ENCODE peak calls at places on chromosomes 5 and 9, in nine cellular contexts. B, F, Q, U, E, V, C, Z and X are unnamed samples.

GRCh38 chr9:121048618-121049017 is 1.5 kb downstream of the C5 start:
- DNase-seq in B (no peak), F (no peak), Q (no peak), U (no peak), E (no peak), V (no peak), C (no peak), Z (no peak), X (no peak)

GRCh38 chr5:127313847-127314473 is 23.4 kb downstream of the MEGF10 start:
- DNase-seq in B (peak), F (peak), Q (peak), U (peak), E (peak), V (peak), C (peak), Z (peak), X (peak)

GRCh38 chr9:37100317-37100716 is 20.1 kb upstream of the ZCCHC7 start:
- DNase-seq in B (no peak), F (no peak), Q (no peak), U (no peak), E (no peak), V (no peak), C (no peak), Z (no peak), X (no peak)

GRCh38 chr9:89621031-89621430 is 16.2 kb downstream of the GADD45G start:
- DNase-seq in B (no peak), F (no peak), Q (no peak), U (no peak), E (no peak), V (no peak), C (no peak), Z (no peak), X (no peak)

GRCh38 chr5:88826959-88827585 is 55.9 kb downstream of the MEF2C start:
- DNase-seq in B (peak), F (no peak), Q (peak), U (peak), E (no peak), V (peak), C (no peak), Z (peak), X (no peak)

GRCh38 chr5:14669975-14670374 is 5.5 kb downstream of the OTULIN start:
- DNase-seq in B (no peak), F (no peak), Q (no peak), U (no peak), E (peak), V (no peak), C (no peak), Z (no peak), X (no peak)

GRCh38 chr9:72315089-72315509 is 49.9 kb downstream of the ZFAND5 start:
- DNase-seq in B (peak), F (peak), Q (no peak), U (peak), E (no peak), V (peak), C (peak), Z (no peak), X (peak)

GRCh38 chr9:120110520-120110919 is 469.4 kb downstream of the CDK5RAP2 start:
- DNase-seq in B (no peak), F (no peak), Q (no peak), U (no peak), E (no peak), V (no peak), C (no peak), Z (no peak), X (no peak)

GRCh38 chr5:83554133-83554532 is 82.6 kb downstream of the VCAN start:
- DNase-seq in B (no peak), F (peak), Q (no peak), U (no peak), E (no peak), V (no peak), C (no peak), Z (no peak), X (no peak)

GRCh38 chr5:14168793-14169262 is 25.7 kb downstream of the TRIO start:
- DNase-seq in B (no peak), F (no peak), Q (no peak), U (no peak), E (peak), V (no peak), C (no peak), Z (no peak), X (no peak)

GRCh38 chr5:65624570-65625555 is at the start of the genes SHLD3 and TRAPPC13:
- DNase-seq in B (peak), F (peak), Q (peak), U (peak), E (peak), V (peak), C (peak), Z (peak), X (peak)

GRCh38 chr9:752201-752600 is 89.3 kb upstream of the DMRT1 start:
- DNase-seq in B (no peak), F (no peak), Q (no peak), U (no peak), E (no peak), V (no peak), C (no peak), Z (no peak), X (no peak)

GRCh38 chr9:122346478-122347347 is 24.1 kb upstream of the PTGS1 start:
- DNase-seq in B (peak), F (no peak), Q (no peak), U (peak), E (peak), V (peak), C (peak), Z (peak), X (peak)

GRCh38 chr9:37370282-37370681 is 52.2 kb upstream of the GRHPR start:
- DNase-seq in B (no peak), F (no peak), Q (no peak), U (no peak), E (no peak), V (no peak), C (no peak), Z (no peak), X (no peak)

GRCh38 chr5:129500101-129500500 is 40.0 kb downstream of the ADAMTS19 start:
- DNase-seq in B (no peak), F (no peak), Q (no peak), U (no peak), E (no peak), V (no peak), C (no peak), Z (no peak), X (no peak)

GRCh38 chr9:14992516-14992915 is 82.3 kb upstream of the FREM1 start:
- DNase-seq in B (no peak), F (no peak), Q (no peak), U (no peak), E (no peak), V (no peak), C (no peak), Z (no peak), X (no peak)

GRCh38 chr9:87635656-87636501 is 90.0 kb upstream of the CTSL start:
- DNase-seq in B (no peak), F (no peak), Q (no peak), U (no peak), E (no peak), V (no peak), C (no peak), Z (no peak), X (no peak)

GRCh38 chr9:96186601-96187011 is 115.4 kb downstream of the HSD17B3 start:
- DNase-seq in B (no peak), F (no peak), Q (no peak), U (peak), E (no peak), V (peak), C (no peak), Z (no peak), X (peak)

GRCh38 chr5:30937070-30937469 is 256.4 kb upstream of the CDH6 start:
- DNase-seq in B (no peak), F (no peak), Q (no peak), U (no peak), E (no peak), V (no peak), C (no peak), Z (no peak), X (no peak)

GRCh38 chr5:179558912-179559279 is 8.5 kb downstream of the RUFY1 start:
- DNase-seq in B (no peak), F (peak), Q (no peak), U (peak), E (peak), V (peak), C (no peak), Z (peak), X (peak)

GRCh38 chr5:116370886-116371285 is 203.7 kb downstream of the SEMA6A start:
- DNase-seq in B (no peak), F (no peak), Q (no peak), U (no peak), E (no peak), V (no peak), C (no peak), Z (no peak), X (no peak)

GRCh38 chr9:33263131-33263935 is 1.2 kb downstream of the BAG1 start:
- DNase-seq in B (peak), F (no peak), Q (no peak), U (peak), E (peak), V (no peak), C (no peak), Z (peak), X (peak)

GRCh38 chr9:110255417-110256141 is 728 bp downstream of the TXN start:
- DNase-seq in B (peak), F (peak), Q (no peak), U (peak), E (peak), V (peak), C (peak), Z (peak), X (peak)
- TF ChIP-seq POLR2A in B (peak), F (no peak), Q (no peak), U (no peak), E (peak), V (peak), C (no peak), Z (no peak), X (peak)

GRCh38 chr5:149434162-149435014 is 55.3 kb upstream of the IL17B start:
- DNase-seq in B (peak), F (peak), Q (no peak), U (peak), E (no peak), V (peak), C (peak), Z (no peak), X (peak)
- TF ChIP-seq POLR2A in B (peak), F (no peak), Q (no peak), U (no peak), E (no peak), V (peak), C (no peak), Z (no peak), X (no peak)

GRCh38 chr9:12861035-12861434 is 86.2 kb downstream of the LURAP1L start:
- DNase-seq in B (no peak), F (no peak), Q (no peak), U (no peak), E (no peak), V (peak), C (no peak), Z (no peak), X (no peak)
- TF ChIP-seq POLR2A in B (no peak), F (no peak), Q (no peak), U (no peak), E (no peak), V (no peak), C (no peak), Z (no peak), X (no peak)

DNA sequence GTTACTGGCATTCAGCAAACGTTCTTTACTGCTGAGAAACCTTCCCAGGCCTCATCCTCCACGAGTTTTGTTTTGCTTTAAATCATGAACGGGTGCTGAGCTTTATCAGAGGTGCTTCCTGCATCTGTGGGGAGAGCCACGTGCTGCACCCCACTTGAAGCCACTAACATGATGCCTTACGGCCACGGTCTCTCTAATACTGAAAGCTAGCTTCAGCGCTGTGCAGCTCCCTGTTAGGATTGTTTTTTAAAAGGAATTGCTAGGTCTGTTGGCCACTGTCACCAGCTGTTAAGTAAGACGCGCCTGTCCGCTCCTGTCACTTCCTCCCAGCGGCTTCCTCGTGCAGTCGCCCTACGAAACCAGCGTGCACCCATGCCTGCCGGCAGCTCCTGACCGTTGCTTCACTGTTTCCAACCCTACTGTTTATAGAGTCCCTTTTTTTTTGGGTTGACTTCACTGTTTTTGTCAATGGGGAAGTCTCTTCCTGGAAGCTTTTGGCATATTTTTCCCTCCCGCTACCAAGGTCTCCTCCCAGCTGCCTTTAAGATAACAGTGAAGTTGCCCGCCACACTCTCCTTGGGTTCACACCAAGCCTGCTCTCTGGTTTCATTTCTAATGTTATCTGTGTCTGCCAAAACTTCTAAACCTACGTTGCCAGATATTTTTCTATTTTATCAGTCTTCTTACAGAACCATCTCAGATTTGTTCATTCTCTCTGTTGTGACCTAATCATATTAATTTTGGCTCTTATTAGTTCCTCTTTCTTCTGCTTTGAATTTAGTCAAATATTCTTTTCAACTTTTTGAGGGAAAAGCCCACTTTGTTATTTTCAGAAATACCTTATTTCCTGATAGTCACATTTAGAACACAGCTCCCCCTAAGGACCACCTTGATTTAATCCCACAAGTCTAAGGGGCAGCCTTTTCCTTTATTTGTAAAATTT is 20.2 kb downstream of the LPCAT1 start:
- DNase-seq in B (peak), F (no peak), Q (no peak), U (peak), E (no peak), V (peak), C (peak), Z (peak), X (no peak)
- TF ChIP-seq POLR2A in B (no peak), F (no peak), Q (no peak), U (no peak), E (peak), V (no peak), C (no peak), Z (no peak), X (no peak)

GRCh38 chr9:107750741-107751521 is 261.4 kb upstream of the KLF4 start:
- DNase-seq in B (peak), F (peak), Q (peak), U (peak), E (peak), V (peak), C (peak), Z (no peak), X (peak)
- TF ChIP-seq POLR2A in B (no peak), F (no peak), Q (no peak), U (no peak), E (no peak), V (no peak), C (no peak), Z (no peak), X (no peak)

DNA sequence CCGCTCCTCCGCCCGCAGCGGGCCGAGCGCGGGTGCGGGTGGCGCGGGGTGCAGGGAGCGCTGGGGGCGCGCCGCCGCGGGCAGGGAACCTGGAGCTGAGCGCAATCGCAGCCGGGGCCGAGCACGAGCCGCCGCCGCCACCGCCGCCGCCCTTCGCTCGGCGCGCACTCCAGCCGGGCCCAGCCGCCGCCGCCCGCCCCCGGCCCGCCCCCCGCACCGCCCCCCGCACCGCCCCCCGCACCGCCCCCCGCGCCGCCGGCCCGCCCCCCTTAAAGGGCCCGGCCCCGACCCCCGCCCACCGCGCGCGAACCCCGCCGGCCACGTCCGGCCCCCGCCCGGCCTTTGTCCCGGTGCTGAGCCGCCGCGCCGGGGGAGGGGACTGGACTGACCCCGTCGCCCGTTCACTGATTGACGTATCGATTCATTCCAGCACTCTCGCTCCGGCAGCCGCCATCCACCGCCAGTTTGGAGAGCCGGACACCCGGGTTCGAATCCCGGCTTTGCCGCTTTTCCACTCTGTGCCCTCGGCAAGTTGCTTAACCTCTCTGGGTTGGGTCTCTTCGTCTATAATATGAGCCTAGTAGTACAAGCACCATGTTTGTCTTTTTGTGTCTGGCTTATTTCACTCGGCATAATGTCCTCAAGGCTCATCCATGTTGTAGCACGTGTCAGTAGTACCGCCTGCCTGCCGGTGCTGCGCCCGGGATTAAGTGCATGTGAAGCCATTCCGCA is at the start of gene SH3PXD2B:
- DNase-seq in B (peak), F (peak), Q (no peak), U (no peak), E (peak), V (peak), C (peak), Z (peak), X (peak)
- TF ChIP-seq POLR2A in B (peak), F (peak), Q (peak), U (no peak), E (peak), V (no peak), C (no peak), Z (no peak), X (peak)

GRCh38 chr5:41797672-41798071 is 72.6 kb downstream of the OXCT1 start:
- DNase-seq in B (no peak), F (no peak), Q (no peak), U (no peak), E (no peak), V (no peak), C (no peak), Z (no peak), X (no peak)

GRCh38 chr5:41795125-41795524 is 75.1 kb downstream of the OXCT1 start:
- DNase-seq in B (no peak), F (no peak), Q (no peak), U (no peak), E (no peak), V (no peak), C (no peak), Z (no peak), X (no peak)

GRCh38 chr5:41793156-41793770 is 77.0 kb downstream of the OXCT1 start:
- DNase-seq in B (no peak), F (no peak), Q (no peak), U (no peak), E (no peak), V (peak), C (no peak), Z (no peak), X (no peak)

GRCh38 chr5:41796061-41796460 is 74.2 kb downstream of the OXCT1 start:
- DNase-seq in B (no peak), F (no peak), Q (no peak), U (no peak), E (no peak), V (no peak), C (no peak), Z (no peak), X (no peak)

DNA sequence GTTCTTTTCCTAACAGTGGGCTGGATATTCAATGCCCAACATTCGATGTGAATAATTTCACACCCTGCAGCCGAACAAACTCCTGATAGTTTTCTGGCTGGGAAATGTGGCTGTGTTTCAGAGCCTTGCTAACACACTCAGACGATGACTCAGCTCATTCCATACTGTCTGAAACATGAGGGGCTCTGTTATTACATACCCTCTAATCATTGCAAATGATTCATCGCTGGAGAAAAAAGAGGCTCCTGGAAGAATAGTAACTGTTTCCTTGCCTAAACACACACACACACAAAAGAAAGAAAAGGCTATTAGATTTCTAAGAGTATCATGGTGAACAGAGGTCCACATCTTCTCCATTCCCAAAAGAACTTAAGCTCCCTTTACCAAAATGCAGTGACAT is 75.7 kb downstream of the OXCT1 start:
- DNase-seq in B (no peak), F (peak), Q (peak), U (no peak), E (peak), V (no peak), C (no peak), Z (no peak), X (peak)
- TF ChIP-seq POLR2A in B (no peak), F (no peak), Q (no peak), U (no peak), E (no peak), V (no peak), C (no peak), Z (no peak), X (no peak)

GRCh38 chr5:114367029-114367428 is 5.2 kb downstream of the KCNN2 start:
- DNase-seq in B (peak), F (no peak), Q (no peak), U (no peak), E (no peak), V (no peak), C (no peak), Z (no peak), X (no peak)
- TF ChIP-seq POLR2A in B (no peak), F (no peak), Q (no peak), U (no peak), E (no peak), V (no peak), C (no peak), Z (no peak), X (no peak)

GRCh38 chr5:138716456-138716924 is 36.7 kb upstream of the CTNNA1 start:
- DNase-seq in B (no peak), F (peak), Q (no peak), U (no peak), E (peak), V (no peak), C (no peak), Z (no peak), X (no peak)

GRCh38 chr5:138720840-138721239 is 32.4 kb upstream of the CTNNA1 start:
- DNase-seq in B (no peak), F (no peak), Q (no peak), U (no peak), E (no peak), V (no peak), C (no peak), Z (no peak), X (no peak)

GRCh38 chr5:138713247-138713646 is 40.0 kb upstream of the CTNNA1 start:
- DNase-seq in B (no peak), F (no peak), Q (no peak), U (no peak), E (no peak), V (no peak), C (no peak), Z (no peak), X (no peak)

GRCh38 chr5:138714694-138715093 is 38.5 kb upstream of the CTNNA1 start:
- DNase-seq in B (no peak), F (no peak), Q (no peak), U (no peak), E (no peak), V (no peak), C (no peak), Z (no peak), X (no peak)

GRCh38 chr5:138717399-138717798 is 35.8 kb upstream of the CTNNA1 start:
- DNase-seq in B (no peak), F (no peak), Q (no peak), U (no peak), E (no peak), V (no peak), C (no peak), Z (no peak), X (no peak)
- TF ChIP-seq POLR2A in B (no peak), F (no peak), Q (no peak), U (no peak), E (no peak), V (no peak), C (no peak), Z (no peak), X (no peak)

GRCh38 chr9:69035438-69036316 is at the start of gene FXN:
- DNase-seq in B (peak), F (peak), Q (peak), U (peak), E (peak), V (peak), C (peak), Z (peak), X (peak)
- TF ChIP-seq POLR2A in B (peak), F (peak), Q (peak), U (no peak), E (peak), V (peak), C (no peak), Z (no peak), X (peak)